ENCODE peak calls at places on chromosomes 13 and 19, in nine cellular contexts. One of them, this sample, is unnamed.

GRCh38 chr19:534088-534487 is 2.5 kb downstream of the CDC34 start:
- DNase-seq in brain microvascular endothelial cell: no peak
- DNase-seq in tibial nerve: no peak
- DNase-seq in HL-60: no peak
- DNase-seq in PC-3: no peak
- DNase-seq in upper lobe of left lung: no peak
- DNase-seq in dorsolateral prefrontal cortex: no peak
- DNase-seq in Panc1: no peak
- DNase-seq in CD8-positive, alpha-beta T cell: no peak
- DNase-seq in this sample: no peak

GRCh38 chr13:28473044-28473443 is 21.9 kb downstream of the FLT1 start:
- DNase-seq in brain microvascular endothelial cell: no peak
- DNase-seq in tibial nerve: no peak
- DNase-seq in HL-60: no peak
- DNase-seq in PC-3: peak; percentile 37
- DNase-seq in upper lobe of left lung: no peak
- DNase-seq in dorsolateral prefrontal cortex: no peak
- DNase-seq in Panc1: no peak
- DNase-seq in CD8-positive, alpha-beta T cell: no peak
- DNase-seq in this sample: no peak

GRCh38 chr13:98563071-98563470 is 13.8 kb downstream of the STK24 start:
- DNase-seq in brain microvascular endothelial cell: no peak
- DNase-seq in tibial nerve: no peak
- DNase-seq in HL-60: no peak
- DNase-seq in PC-3: peak; percentile 46
- DNase-seq in upper lobe of left lung: no peak
- DNase-seq in dorsolateral prefrontal cortex: no peak
- DNase-seq in Panc1: no peak
- DNase-seq in CD8-positive, alpha-beta T cell: peak; percentile 49
- DNase-seq in this sample: no peak

GRCh38 chr13:45219123-45219891 is 18.5 kb upstream of the KCTD4 start:
- DNase-seq in brain microvascular endothelial cell: no peak
- DNase-seq in tibial nerve: no peak
- DNase-seq in HL-60: no peak
- DNase-seq in PC-3: peak; percentile 19
- DNase-seq in upper lobe of left lung: no peak
- DNase-seq in dorsolateral prefrontal cortex: no peak
- DNase-seq in Panc1: no peak
- DNase-seq in CD8-positive, alpha-beta T cell: no peak
- DNase-seq in this sample: no peak

GRCh38 chr13:112456138-112457056 is 80.2 kb downstream of the SPACA7 start:
- DNase-seq in brain microvascular endothelial cell: no peak
- DNase-seq in tibial nerve: no peak
- DNase-seq in HL-60: no peak
- DNase-seq in PC-3: no peak
- DNase-seq in upper lobe of left lung: peak; percentile 10
- DNase-seq in dorsolateral prefrontal cortex: no peak
- DNase-seq in Panc1: no peak
- DNase-seq in CD8-positive, alpha-beta T cell: no peak
- DNase-seq in this sample: no peak

GRCh38 chr19:46913852-46914430 is 53.1 kb downstream of the ARHGAP35 start:
- DNase-seq in brain microvascular endothelial cell: no peak
- DNase-seq in tibial nerve: no peak
- DNase-seq in HL-60: no peak
- DNase-seq in PC-3: peak; percentile 34
- DNase-seq in upper lobe of left lung: no peak
- DNase-seq in dorsolateral prefrontal cortex: no peak
- DNase-seq in Panc1: no peak
- DNase-seq in CD8-positive, alpha-beta T cell: no peak
- DNase-seq in this sample: peak; percentile 25

GRCh38 chr13:97913206-97913605 is 40.3 kb upstream of the IPO5 start:
- DNase-seq in brain microvascular endothelial cell: no peak
- DNase-seq in tibial nerve: no peak
- DNase-seq in HL-60: no peak
- DNase-seq in PC-3: no peak
- DNase-seq in upper lobe of left lung: no peak
- DNase-seq in dorsolateral prefrontal cortex: no peak
- DNase-seq in Panc1: no peak
- DNase-seq in CD8-positive, alpha-beta T cell: no peak
- DNase-seq in this sample: no peak

GRCh38 chr13:42600943-42601342 is 27.0 kb downstream of the TNFSF11 start:
- DNase-seq in brain microvascular endothelial cell: no peak
- DNase-seq in tibial nerve: no peak
- DNase-seq in HL-60: no peak
- DNase-seq in PC-3: peak; percentile 45
- DNase-seq in upper lobe of left lung: no peak
- DNase-seq in dorsolateral prefrontal cortex: no peak
- DNase-seq in Panc1: no peak
- DNase-seq in CD8-positive, alpha-beta T cell: no peak
- DNase-seq in this sample: no peak

GRCh38 chr13:95120650-95121049 is 180.6 kb downstream of the ABCC4 start:
- DNase-seq in brain microvascular endothelial cell: no peak
- DNase-seq in tibial nerve: no peak
- DNase-seq in HL-60: no peak
- DNase-seq in PC-3: no peak
- DNase-seq in upper lobe of left lung: no peak
- DNase-seq in dorsolateral prefrontal cortex: no peak
- DNase-seq in Panc1: no peak
- DNase-seq in CD8-positive, alpha-beta T cell: no peak
- DNase-seq in this sample: no peak

GRCh38 chr13:35349052-35349451 is 127.4 kb downstream of the MAB21L1 start:
- DNase-seq in brain microvascular endothelial cell: no peak
- DNase-seq in tibial nerve: no peak
- DNase-seq in HL-60: no peak
- DNase-seq in PC-3: no peak
- DNase-seq in upper lobe of left lung: no peak
- DNase-seq in dorsolateral prefrontal cortex: no peak
- DNase-seq in Panc1: no peak
- DNase-seq in CD8-positive, alpha-beta T cell: no peak
- DNase-seq in this sample: peak; percentile 44

GRCh38 chr13:74773263-74773662 is 639.1 kb upstream of the KLF12 start:
- DNase-seq in brain microvascular endothelial cell: no peak
- DNase-seq in tibial nerve: no peak
- DNase-seq in HL-60: no peak
- DNase-seq in PC-3: no peak
- DNase-seq in upper lobe of left lung: no peak
- DNase-seq in dorsolateral prefrontal cortex: no peak
- DNase-seq in Panc1: no peak
- DNase-seq in CD8-positive, alpha-beta T cell: no peak
- DNase-seq in this sample: no peak

GRCh38 chr13:93867481-93867880 is 612.0 kb downstream of the DCT start:
- DNase-seq in brain microvascular endothelial cell: no peak
- DNase-seq in tibial nerve: no peak
- DNase-seq in HL-60: no peak
- DNase-seq in PC-3: no peak
- DNase-seq in upper lobe of left lung: no peak
- DNase-seq in dorsolateral prefrontal cortex: no peak
- DNase-seq in Panc1: no peak
- DNase-seq in CD8-positive, alpha-beta T cell: no peak
- DNase-seq in this sample: no peak

GRCh38 chr13:93862259-93862658 is 617.2 kb downstream of the DCT start:
- DNase-seq in brain microvascular endothelial cell: peak; percentile 43
- DNase-seq in tibial nerve: no peak
- DNase-seq in HL-60: no peak
- DNase-seq in PC-3: no peak
- DNase-seq in upper lobe of left lung: no peak
- DNase-seq in dorsolateral prefrontal cortex: no peak
- DNase-seq in Panc1: no peak
- DNase-seq in CD8-positive, alpha-beta T cell: no peak
- DNase-seq in this sample: no peak

GRCh38 chr13:93861818-93862217 is 617.7 kb downstream of the DCT start:
- DNase-seq in brain microvascular endothelial cell: peak; percentile 93
- DNase-seq in tibial nerve: no peak
- DNase-seq in HL-60: no peak
- DNase-seq in PC-3: no peak
- DNase-seq in upper lobe of left lung: no peak
- DNase-seq in dorsolateral prefrontal cortex: no peak
- DNase-seq in Panc1: no peak
- DNase-seq in CD8-positive, alpha-beta T cell: no peak
- DNase-seq in this sample: no peak

GRCh38 chr13:93859666-93860065 is 619.8 kb downstream of the DCT start:
- DNase-seq in brain microvascular endothelial cell: peak; percentile 87
- DNase-seq in tibial nerve: no peak
- DNase-seq in HL-60: no peak
- DNase-seq in PC-3: no peak
- DNase-seq in upper lobe of left lung: no peak
- DNase-seq in dorsolateral prefrontal cortex: no peak
- DNase-seq in Panc1: no peak
- DNase-seq in CD8-positive, alpha-beta T cell: no peak
- DNase-seq in this sample: no peak

GRCh38 chr13:93865235-93865634 is 614.2 kb downstream of the DCT start:
- DNase-seq in brain microvascular endothelial cell: no peak
- DNase-seq in tibial nerve: no peak
- DNase-seq in HL-60: no peak
- DNase-seq in PC-3: no peak
- DNase-seq in upper lobe of left lung: no peak
- DNase-seq in dorsolateral prefrontal cortex: no peak
- DNase-seq in Panc1: no peak
- DNase-seq in CD8-positive, alpha-beta T cell: no peak
- DNase-seq in this sample: no peak
- TF ChIP-seq CTCF in brain microvascular endothelial cell: no peak
- TF ChIP-seq CTCF in tibial nerve: no peak
- TF ChIP-seq CTCF in HL-60: no peak
- TF ChIP-seq CTCF in PC-3: no peak
- TF ChIP-seq CTCF in upper lobe of left lung: no peak
- TF ChIP-seq CTCF in dorsolateral prefrontal cortex: no peak
- TF ChIP-seq CTCF in Panc1: no peak
- TF ChIP-seq CTCF in CD8-positive, alpha-beta T cell: no peak
- TF ChIP-seq CTCF in this sample: no peak

GRCh38 chr19:51771369-51771768 is 10.4 kb downstream of the FPR2 start:
- DNase-seq in brain microvascular endothelial cell: no peak
- DNase-seq in tibial nerve: no peak
- DNase-seq in HL-60: no peak
- DNase-seq in PC-3: no peak
- DNase-seq in upper lobe of left lung: peak; percentile 55
- DNase-seq in dorsolateral prefrontal cortex: no peak
- DNase-seq in Panc1: no peak
- DNase-seq in CD8-positive, alpha-beta T cell: no peak
- DNase-seq in this sample: no peak
- H3K4me3 ChIP-seq in brain microvascular endothelial cell: no peak overlapping the region
- H3K4me3 ChIP-seq in tibial nerve: no peak overlapping the region
- H3K4me3 ChIP-seq in HL-60: no peak overlapping the region
- H3K4me3 ChIP-seq in PC-3: no peak overlapping the region
- H3K4me3 ChIP-seq in upper lobe of left lung: no peak overlapping the region
- H3K4me3 ChIP-seq in dorsolateral prefrontal cortex: no peak overlapping the region
- H3K4me3 ChIP-seq in Panc1: no peak overlapping the region
- H3K4me3 ChIP-seq in CD8-positive, alpha-beta T cell: no peak overlapping the region
- H3K4me3 ChIP-seq in this sample: no peak overlapping the region

DNA sequence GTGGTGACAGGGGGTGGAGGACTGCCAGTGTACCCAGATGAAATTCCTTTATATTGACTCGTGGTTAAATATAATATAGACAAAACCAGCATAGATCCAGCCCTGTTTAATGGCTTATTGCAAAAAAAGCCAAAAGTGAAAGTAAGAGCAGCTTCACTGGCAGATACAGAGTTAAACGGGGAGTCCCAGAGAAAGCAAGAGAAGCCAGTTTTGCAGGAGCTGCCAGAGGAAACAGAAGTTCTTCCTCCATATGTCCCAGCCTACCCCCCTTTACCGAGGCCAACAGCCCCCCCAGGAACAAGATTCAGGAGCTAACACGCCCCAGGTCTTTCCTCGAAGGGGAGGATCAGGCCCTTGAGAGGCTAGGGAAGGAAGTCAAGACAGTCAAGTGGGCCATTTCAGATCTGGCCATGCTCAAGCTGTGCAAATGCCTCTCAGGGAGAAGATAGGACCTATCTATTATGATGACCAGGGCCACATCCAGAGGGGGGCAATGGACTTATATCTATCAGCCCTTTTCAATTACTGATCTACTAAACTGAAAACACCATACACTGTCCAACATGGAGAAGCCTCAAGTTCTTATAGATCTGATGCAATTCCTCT is 47.2 kb upstream of the ZNF737 start:
- DNase-seq in brain microvascular endothelial cell: no peak
- DNase-seq in tibial nerve: no peak
- DNase-seq in HL-60: no peak
- DNase-seq in PC-3: no peak
- DNase-seq in upper lobe of left lung: no peak
- DNase-seq in dorsolateral prefrontal cortex: no peak
- DNase-seq in Panc1: no peak
- DNase-seq in CD8-positive, alpha-beta T cell: no peak
- DNase-seq in this sample: no peak
- H3K27me3 ChIP-seq in brain microvascular endothelial cell: no peaks in the 10 kb centered on the region
- H3K27me3 ChIP-seq in tibial nerve: no peaks in the 10 kb centered on the region
- H3K27me3 ChIP-seq in HL-60: no peaks in the 10 kb centered on the region
- H3K27me3 ChIP-seq in PC-3: no peaks in the 10 kb centered on the region
- H3K27me3 ChIP-seq in upper lobe of left lung: no peaks in the 10 kb centered on the region
- H3K27me3 ChIP-seq in dorsolateral prefrontal cortex: no peaks in the 10 kb centered on the region
- H3K27me3 ChIP-seq in Panc1: no peaks in the 10 kb centered on the region
- H3K27me3 ChIP-seq in CD8-positive, alpha-beta T cell: no peaks in the 10 kb centered on the region
- H3K27me3 ChIP-seq in this sample: no peaks in the 10 kb centered on the region

GRCh38 chr13:91347996-91348905 is 764 bp downstream of the MIR17HG start:
- DNase-seq in brain microvascular endothelial cell: no peak
- DNase-seq in tibial nerve: peak; percentile 20
- DNase-seq in HL-60: peak; percentile 18
- DNase-seq in PC-3: no peak
- DNase-seq in upper lobe of left lung: peak; percentile 31
- DNase-seq in dorsolateral prefrontal cortex: no peak
- DNase-seq in Panc1: no peak
- DNase-seq in CD8-positive, alpha-beta T cell: peak; percentile 64
- DNase-seq in this sample: no peak

GRCh38 chr13:91349992-91350911 is 2.8 kb downstream of the MIR17HG start:
- DNase-seq in brain microvascular endothelial cell: no peak
- DNase-seq in tibial nerve: no peak
- DNase-seq in HL-60: peak; percentile 12
- DNase-seq in PC-3: no peak
- DNase-seq in upper lobe of left lung: no peak
- DNase-seq in dorsolateral prefrontal cortex: no peak
- DNase-seq in Panc1: no peak
- DNase-seq in CD8-positive, alpha-beta T cell: no peak
- DNase-seq in this sample: no peak

GRCh38 chr13:91346848-91347211 is 657 bp upstream of the MIR17HG start:
- DNase-seq in brain microvascular endothelial cell: no peak
- DNase-seq in tibial nerve: no peak
- DNase-seq in HL-60: peak; percentile 15
- DNase-seq in PC-3: peak; percentile 13
- DNase-seq in upper lobe of left lung: no peak
- DNase-seq in dorsolateral prefrontal cortex: peak; percentile 27
- DNase-seq in Panc1: no peak
- DNase-seq in CD8-positive, alpha-beta T cell: peak; percentile 34
- DNase-seq in this sample: peak; percentile 68

GRCh38 chr13:91347212-91347995 is at the start of gene MIR17HG:
- DNase-seq in brain microvascular endothelial cell: peak; percentile 75
- DNase-seq in tibial nerve: peak; percentile 82
- DNase-seq in HL-60: peak; percentile 62
- DNase-seq in PC-3: peak; percentile 83
- DNase-seq in upper lobe of left lung: peak; percentile 92
- DNase-seq in dorsolateral prefrontal cortex: peak; percentile 82
- DNase-seq in Panc1: peak; percentile 13
- DNase-seq in CD8-positive, alpha-beta T cell: peak; percentile 84
- DNase-seq in this sample: peak; percentile 93

GRCh38 chr13:91348906-91349435 is 1.5 kb downstream of the MIR17HG start:
- DNase-seq in brain microvascular endothelial cell: peak; percentile 79
- DNase-seq in tibial nerve: peak; percentile 95
- DNase-seq in HL-60: peak; percentile 62
- DNase-seq in PC-3: peak; percentile 83
- DNase-seq in upper lobe of left lung: peak; percentile 94
- DNase-seq in dorsolateral prefrontal cortex: peak; percentile 92
- DNase-seq in Panc1: peak; percentile 69
- DNase-seq in CD8-positive, alpha-beta T cell: peak; percentile 93
- DNase-seq in this sample: peak; percentile 94
- TF ChIP-seq CTCF in brain microvascular endothelial cell: peak; percentile 83
- TF ChIP-seq CTCF in tibial nerve: peak; percentile 100
- TF ChIP-seq CTCF in HL-60: peak; percentile 85
- TF ChIP-seq CTCF in PC-3: peak; percentile 60
- TF ChIP-seq CTCF in upper lobe of left lung: peak; percentile 99
- TF ChIP-seq CTCF in dorsolateral prefrontal cortex: peak; percentile 89
- TF ChIP-seq CTCF in Panc1: peak; percentile 92
- TF ChIP-seq CTCF in CD8-positive, alpha-beta T cell: peak; percentile 85
- TF ChIP-seq CTCF in this sample: peak; percentile 90